ENCODE peak calls at places on chromosomes 3 and 15, in seven cellular contexts. F is nephron progenitor cell; H is heart left ventricle; N is fibroblast of the aortic adventitia; E is GM13976; D is activated CD8-positive, alpha-beta T cell treated with anti-CD3 and anti-CD28 coated beads for 36 hours; Y is bronchial epithelial cell. W is an unnamed sample.

GRCh38 chr3:81214626-81215025 is 546.8 kb downstream of the GBE1 start:
- DNase-seq in N (no peak), H (no peak), E (no peak), F (no peak), D (no peak), Y (peak; percentile 8), W (no peak)

GRCh38 chr15:76340198-76340801 is 3.7 kb downstream of the ISL2 start:
- DNase-seq in E (peak; percentile 61), Y (no peak), N (peak; percentile 41), H (no peak), F (peak; percentile 49), D (peak; percentile 34), W (peak; percentile 72)

GRCh38 chr3:66836363-66837152 is 161.5 kb upstream of the KBTBD8 start:
- DNase-seq in H (no peak), Y (peak; percentile 72), N (peak; percentile 24), E (no peak), F (no peak), D (no peak), W (no peak)

GRCh38 chr3:55206000-55206399 is 278.1 kb upstream of the LRTM1 start:
- DNase-seq in D (no peak), H (no peak), F (peak; percentile 19), E (no peak), Y (no peak), N (no peak), W (no peak)

GRCh38 chr15:57720861-57721260 is 14.3 kb downstream of the POLR2M start:
- DNase-seq in F (no peak), N (peak; percentile 76), E (no peak), H (no peak), Y (no peak), D (no peak), W (no peak)

GRCh38 chr3:51706788-51707731 is at the start of gene GRM2:
- DNase-seq in F (peak; percentile 97), E (no peak), N (peak; percentile 84), D (peak; percentile 50), Y (peak; percentile 62), H (peak; percentile 87), W (no peak)

GRCh38 chr3:184635774-184636173 is 74.2 kb downstream of the EPHB3 start:
- DNase-seq in F (no peak), D (no peak), Y (no peak), N (no peak), E (no peak), H (no peak), W (no peak)

GRCh38 chr15:57969355-57969754 is 96.2 kb downstream of the ALDH1A2 start:
- DNase-seq in D (no peak), F (no peak), Y (peak; percentile 42), H (no peak), N (peak; percentile 4), E (no peak), W (no peak)

GRCh38 chr3:121155023-121155422 is 247.0 kb downstream of the STXBP5L start:
- DNase-seq in D (no peak), H (no peak), F (no peak), Y (peak; percentile 18), E (no peak), N (no peak), W (no peak)

GRCh38 chr15:68608206-68608843 is 29.5 kb downstream of the CORO2B start:
- DNase-seq in N (peak; percentile 83), Y (no peak), D (no peak), E (no peak), H (peak; percentile 91), F (no peak), W (no peak)
- TF ChIP-seq CTCF in N (no peak), Y (no peak), D (no peak), E (no peak), H (no peak), F (no peak), W (no peak)

DNA sequence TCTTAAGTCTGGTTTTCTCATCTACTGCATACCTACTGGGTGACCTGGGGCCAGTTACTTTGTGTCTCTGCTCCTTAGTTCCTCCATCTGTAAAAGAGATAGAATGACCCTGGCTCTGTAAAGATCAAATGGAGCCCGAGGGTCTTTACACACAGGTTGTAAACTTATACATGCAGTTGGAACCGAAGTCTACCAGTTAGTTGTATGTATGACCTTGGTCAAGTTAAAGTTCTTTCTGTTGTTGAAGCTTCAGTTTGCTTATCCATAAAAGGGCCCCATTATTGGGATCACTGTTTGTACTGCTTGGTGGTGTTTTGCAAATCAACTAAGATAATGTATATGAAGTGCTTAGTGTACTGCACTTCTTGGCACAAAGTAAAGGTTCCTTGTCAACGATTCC is 186.9 kb downstream of the PTPRG start:
- DNase-seq in D (no peak), E (no peak), N (no peak), H (no peak), Y (no peak), F (no peak), W (no peak)
- TF ChIP-seq CTCF in D (no peak), E (no peak), N (no peak), H (no peak), Y (no peak), F (no peak), W (no peak)

DNA sequence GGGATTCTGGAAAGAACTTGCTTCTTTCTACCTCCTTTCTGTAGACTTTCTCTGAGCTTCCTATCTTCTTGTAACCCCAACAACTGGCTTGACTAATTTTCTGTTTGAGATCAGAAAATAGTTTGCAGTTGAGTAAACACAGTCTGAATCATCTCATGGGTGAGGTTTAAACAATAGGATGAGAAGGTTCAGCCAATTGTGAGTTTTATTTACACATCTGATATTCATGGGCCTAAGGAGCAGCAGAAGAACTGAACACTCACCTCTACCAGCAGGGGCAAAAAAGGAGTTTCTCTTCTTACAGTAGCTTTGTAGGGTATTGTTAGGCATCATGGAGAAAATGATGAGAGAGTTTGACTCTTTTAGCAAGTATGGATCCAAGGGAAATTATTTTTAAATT is 54.2 kb downstream of the DTWD1 start:
- DNase-seq in F (no peak), D (no peak), N (peak; percentile 95), E (no peak), H (no peak), Y (peak; percentile 97), W (no peak)
- TF ChIP-seq CTCF in F (no peak), D (no peak), N (peak; percentile 69), E (no peak), H (no peak), Y (peak; percentile 29), W (no peak)

GRCh38 chr3:30181546-30181945 is 424.9 kb upstream of the TGFBR2 start:
- DNase-seq in F (no peak), Y (no peak), N (no peak), H (no peak), D (no peak), E (no peak), W (no peak)
- TF ChIP-seq CTCF in F (no peak), Y (no peak), N (no peak), H (no peak), D (no peak), E (no peak), W (no peak)

GRCh38 chr3:62110801-62111200 is 262.5 kb downstream of the FEZF2 start:
- DNase-seq in Y (no peak), D (no peak), N (peak; percentile 59), H (no peak), E (no peak), F (no peak), W (no peak)

GRCh38 chr3:62113092-62113491 is 260.3 kb downstream of the FEZF2 start:
- DNase-seq in Y (no peak), H (no peak), E (no peak), D (no peak), F (no peak), N (no peak), W (no peak)

GRCh38 chr3:62109534-62109933 is 263.8 kb downstream of the FEZF2 start:
- DNase-seq in F (no peak), D (peak; percentile 5), H (peak; percentile 67), E (no peak), Y (peak; percentile 50), N (peak; percentile 96), W (no peak)
- TF ChIP-seq CTCF in F (no peak), D (no peak), H (no peak), E (no peak), Y (no peak), N (peak; percentile 59), W (no peak)

DNA sequence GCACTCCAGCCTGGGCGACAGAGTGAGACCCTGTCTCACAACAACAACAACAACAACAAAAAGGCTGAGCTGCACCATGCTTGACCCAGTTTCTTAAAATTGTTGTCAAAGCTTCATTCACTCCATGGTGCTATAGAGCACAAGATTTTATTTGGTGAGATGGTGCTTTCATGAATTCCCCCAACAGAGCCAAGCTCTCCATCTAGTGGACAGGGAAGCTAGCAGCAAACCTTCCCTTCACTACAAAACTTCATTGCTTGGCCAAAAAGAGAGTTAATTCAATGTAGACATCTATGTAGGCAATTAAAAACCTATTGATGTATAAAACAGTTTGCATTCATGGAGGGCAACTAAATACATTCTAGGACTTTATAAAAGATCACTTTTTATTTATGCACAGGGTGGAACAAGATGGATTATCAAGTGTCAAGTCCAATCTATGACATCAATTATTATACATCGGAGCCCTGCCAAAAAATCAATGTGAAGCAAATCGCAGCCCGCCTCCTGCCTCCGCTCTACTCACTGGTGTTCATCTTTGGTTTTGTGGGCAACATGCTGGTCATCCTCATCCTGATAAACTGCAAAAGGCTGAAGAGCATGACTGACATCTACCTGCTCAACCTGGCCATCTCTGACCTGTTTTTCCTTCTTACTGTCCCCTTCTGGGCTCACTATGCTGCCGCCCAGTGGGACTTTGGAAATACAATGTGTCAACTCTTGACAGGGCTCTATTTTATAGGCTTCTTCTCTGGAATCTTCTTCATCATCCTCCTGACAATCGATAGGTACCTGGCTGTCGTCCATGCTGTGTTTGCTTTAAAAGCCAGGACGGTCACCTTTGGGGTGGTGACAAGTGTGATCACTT is 2.0 kb downstream of the CCR5 start:
- DNase-seq in Y (peak; percentile 40), E (peak; percentile 38), N (peak; percentile 48), F (no peak), H (no peak), D (no peak), W (no peak)
- TF ChIP-seq CTCF in Y (peak; percentile 79), E (peak; percentile 68), N (peak; percentile 74), F (peak; percentile 29), H (peak; percentile 48), D (peak; percentile 53), W (peak; percentile 69)

DNA sequence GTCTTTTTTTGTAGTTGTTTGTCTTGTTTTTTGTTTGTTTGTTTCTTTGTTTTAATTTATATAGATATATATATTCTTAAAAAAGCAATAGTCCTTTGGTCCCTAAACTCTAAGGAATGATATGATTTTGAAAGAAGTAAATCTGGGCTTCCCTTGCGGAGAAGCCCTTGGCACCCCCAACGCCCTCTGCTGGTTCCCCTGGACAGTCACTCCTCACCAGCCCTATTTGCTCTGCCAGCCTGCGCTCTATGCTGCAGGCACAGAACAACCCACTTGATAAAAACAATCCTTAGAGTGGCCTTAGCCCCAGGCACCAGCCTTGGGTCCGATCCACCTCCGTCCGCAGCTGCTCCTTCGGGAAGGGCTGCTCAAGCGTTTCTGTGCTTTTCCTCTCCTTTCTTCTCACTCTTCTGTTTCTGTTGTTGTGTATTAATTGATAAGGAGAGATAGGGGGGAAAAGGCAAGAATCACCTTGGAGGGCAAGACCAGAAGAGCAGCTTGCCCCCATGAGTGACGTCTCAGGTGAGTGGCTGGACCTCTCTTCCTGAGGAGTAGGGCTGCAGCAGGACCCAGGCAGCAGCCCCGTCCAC is 13.7 kb upstream of the PARP6 start:
- DNase-seq in Y (peak; percentile 32), E (peak; percentile 43), H (peak; percentile 52), D (peak; percentile 56), N (peak; percentile 15), F (peak; percentile 28), W (no peak)
- TF ChIP-seq CTCF in Y (peak; percentile 73), E (peak; percentile 22), H (peak; percentile 64), D (peak; percentile 66), N (peak; percentile 55), F (peak; percentile 44), W (peak; percentile 52)

GRCh38 chr3:111907151-111907550 is 48.1 kb downstream of the PHLDB2 start:
- DNase-seq in E (no peak), Y (no peak), F (no peak), N (no peak), H (no peak), D (no peak), W (no peak)
- TF ChIP-seq CTCF in E (no peak), Y (no peak), F (no peak), N (no peak), H (no peak), D (no peak), W (no peak)

W was measured in GM13977.